ENCODE peak calls at places on chromosomes 5 and 9, in four cellular contexts. P is bronchial epithelial cell, Z is AG04450, B is PC-3. H is an unnamed sample.

GRCh38 chr9:14344846-14345585 is 31.1 kb upstream of the NFIB start:
- DNase-seq in P (no peak), B (no peak), Z (no peak), H (no peak)

GRCh38 chr9:68560131-68560844 is 19.6 kb upstream of the TMEM252 start:
- DNase-seq in P (no peak), Z (peak; percentile 39), B (peak; percentile 36), H (no peak)

GRCh38 chr5:10077721-10078551 is 171.8 kb downstream of the ATPSCKMT start:
- DNase-seq in B (no peak), Z (no peak), P (no peak), H (no peak)

GRCh38 chr5:16082053-16082452 is 97.5 kb downstream of the MARCHF11 start:
- DNase-seq in B (no peak), P (no peak), Z (no peak), H (peak; percentile 2)

GRCh38 chr5:139388198-139388821 is 1.4 kb downstream of the MZB1 start:
- DNase-seq in Z (no peak), B (no peak), P (no peak), H (no peak)

GRCh38 chr5:165242701-165243100 is 1737.3 kb downstream of the MAT2B start:
- DNase-seq in P (no peak), Z (no peak), B (no peak), H (no peak)

GRCh38 chr9:72585737-72586136 is 64.3 kb downstream of the TMC1 start:
- DNase-seq in B (peak; percentile 45), P (peak; percentile 93), Z (peak; percentile 79), H (peak; percentile 95)

GRCh38 chr5:180803181-180804128 is 849 bp upstream of the MGAT1 start:
- DNase-seq in P (peak; percentile 80), B (no peak), Z (no peak), H (peak; percentile 85)

GRCh38 chr5:32690153-32690552 is 21.0 kb upstream of the NPR3 start:
- DNase-seq in P (no peak), Z (no peak), B (peak; percentile 41), H (peak; percentile 11)

GRCh38 chr5:132778129-132778528 is 1.1 kb upstream of the SEPTIN8 start:
- DNase-seq in B (no peak), P (no peak), Z (no peak), H (no peak)
- H3K4me3 ChIP-seq in B (peak overlapping the region; percentile 80), P (no peak overlapping the region), Z (peak overlapping the region; percentile 79), H (peak overlapping the region; percentile 72)

DNA sequence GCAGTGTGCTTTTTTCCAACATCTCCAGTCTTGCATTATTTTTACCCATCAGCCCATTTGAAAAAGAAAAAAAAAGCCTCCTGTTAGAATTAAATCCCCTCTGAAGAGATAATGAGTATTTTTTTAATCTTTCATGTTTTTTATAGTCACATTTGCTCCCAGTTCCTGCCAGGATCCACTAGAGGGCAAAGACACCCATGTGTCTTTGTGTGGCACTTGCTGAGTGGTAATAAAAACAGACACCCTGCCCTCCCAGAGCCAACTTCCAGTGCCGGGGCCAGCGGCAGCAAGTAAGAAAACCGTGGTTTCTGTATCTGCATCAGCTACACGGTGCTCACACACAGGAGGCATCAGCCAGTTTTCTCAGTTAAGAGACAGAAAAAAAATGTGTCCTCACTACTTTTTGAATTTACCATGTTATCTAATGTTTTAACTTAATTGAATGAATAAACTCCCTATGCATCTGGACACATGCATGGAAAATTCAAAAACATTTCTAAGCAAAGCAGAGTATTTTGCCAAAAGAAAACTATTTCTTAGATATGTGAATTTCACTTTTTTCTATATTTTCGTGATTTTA is 70.2 kb upstream of the PLEKHG4B start:
- DNase-seq in P (peak; percentile 7), Z (no peak), B (peak; percentile 62), H (no peak)
- TF ChIP-seq CTCF in P (peak; percentile 18), Z (peak; percentile 14), B (peak; percentile 66), H (peak; percentile 32)

DNA sequence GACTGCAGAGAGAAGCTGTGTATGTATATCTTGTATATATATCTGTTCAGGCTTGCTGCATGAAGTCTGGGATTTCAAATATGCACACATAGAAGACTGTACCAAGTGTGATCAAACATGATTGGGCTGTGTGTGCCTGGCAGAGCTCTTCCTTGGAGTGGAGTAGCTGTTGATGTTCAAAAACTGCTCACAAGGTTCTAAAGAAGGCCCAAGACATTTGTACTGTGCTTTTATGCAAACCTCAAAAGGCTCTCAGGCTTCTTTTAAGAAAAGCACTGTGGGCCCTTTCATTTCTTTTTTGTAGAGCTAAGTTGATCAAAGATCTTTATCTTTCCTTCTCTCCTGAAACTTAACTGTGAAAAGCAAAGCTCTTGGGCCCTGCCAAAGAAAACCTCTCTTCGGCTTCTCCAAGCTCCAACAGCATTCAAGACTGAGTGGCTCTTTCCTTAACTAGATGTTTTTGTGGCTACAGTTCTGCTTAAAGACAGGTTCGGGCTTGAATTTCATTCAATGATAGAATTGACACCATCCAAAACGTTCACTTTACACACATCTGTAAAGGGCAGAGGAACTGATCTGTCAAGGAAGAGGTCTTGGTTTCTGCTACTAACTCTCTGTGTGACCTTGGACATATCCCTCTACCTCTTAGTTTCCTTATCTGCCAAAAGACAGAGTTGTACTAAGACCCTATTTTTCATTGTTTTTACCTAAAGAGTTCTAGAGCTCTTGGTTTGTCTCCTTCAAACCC is 105.8 kb upstream of the IL6ST start:
- DNase-seq in B (no peak), P (peak; percentile 55), Z (no peak), H (no peak)
- H3K4me3 ChIP-seq in B (no peak overlapping the region), P (no peak overlapping the region), Z (no peak overlapping the region), H (no peak overlapping the region)

DNA sequence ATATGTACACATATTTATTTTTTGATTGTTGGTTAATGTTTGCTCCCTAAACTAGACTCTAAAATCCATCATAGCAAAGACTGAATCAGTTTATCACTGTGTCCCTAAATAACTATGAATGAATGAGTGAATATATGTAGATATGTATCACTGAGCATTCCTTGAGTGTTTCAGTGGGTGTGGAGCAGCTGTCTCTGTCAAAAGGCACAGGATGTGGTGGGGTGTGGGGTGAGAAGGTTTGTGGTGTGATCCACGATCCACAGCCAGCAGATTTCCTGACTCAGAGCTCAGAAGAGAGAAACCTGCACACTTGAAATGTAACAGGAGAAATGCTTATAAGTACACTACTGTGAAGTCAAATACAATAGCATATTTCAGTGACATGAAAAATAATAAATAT is 287.2 kb downstream of the GAS1 start:
- DNase-seq in B (no peak), Z (peak; percentile 73), P (no peak), H (peak; percentile 19)
- TF ChIP-seq CTCF in B (no peak), Z (no peak), P (no peak), H (no peak)

GRCh38 chr5:172439785-172440480 is 14.4 kb downstream of the SH3PXD2B start:
- DNase-seq in Z (no peak), B (no peak), P (no peak), H (peak; percentile 34)
- H3K4me3 ChIP-seq in Z (no peak overlapping the region), B (no peak overlapping the region), P (no peak overlapping the region), H (no peak overlapping the region)

GRCh38 chr5:88829053-88829452 is 53.9 kb downstream of the MEF2C start:
- DNase-seq in B (peak; percentile 7), Z (no peak), P (no peak), H (no peak)
- TF ChIP-seq CTCF in B (no peak), Z (peak; percentile 26), P (no peak), H (peak; percentile 22)

GRCh38 chr9:2625427-2625826 is 3.8 kb downstream of the VLDLR start:
- DNase-seq in Z (no peak), P (no peak), B (no peak), H (no peak)

GRCh38 chr9:2623866-2624682 is 2.5 kb downstream of the VLDLR start:
- DNase-seq in B (no peak), Z (no peak), P (peak; percentile 2), H (peak; percentile 5)

GRCh38 chr9:2621678-2622360 is at the start of gene VLDLR:
- DNase-seq in P (peak; percentile 5), Z (no peak), B (no peak), H (peak; percentile 60)

GRCh38 chr9:2622361-2623045 is 916 bp downstream of the VLDLR start:
- DNase-seq in P (peak; percentile 10), Z (no peak), B (no peak), H (peak; percentile 31)

DNA sequence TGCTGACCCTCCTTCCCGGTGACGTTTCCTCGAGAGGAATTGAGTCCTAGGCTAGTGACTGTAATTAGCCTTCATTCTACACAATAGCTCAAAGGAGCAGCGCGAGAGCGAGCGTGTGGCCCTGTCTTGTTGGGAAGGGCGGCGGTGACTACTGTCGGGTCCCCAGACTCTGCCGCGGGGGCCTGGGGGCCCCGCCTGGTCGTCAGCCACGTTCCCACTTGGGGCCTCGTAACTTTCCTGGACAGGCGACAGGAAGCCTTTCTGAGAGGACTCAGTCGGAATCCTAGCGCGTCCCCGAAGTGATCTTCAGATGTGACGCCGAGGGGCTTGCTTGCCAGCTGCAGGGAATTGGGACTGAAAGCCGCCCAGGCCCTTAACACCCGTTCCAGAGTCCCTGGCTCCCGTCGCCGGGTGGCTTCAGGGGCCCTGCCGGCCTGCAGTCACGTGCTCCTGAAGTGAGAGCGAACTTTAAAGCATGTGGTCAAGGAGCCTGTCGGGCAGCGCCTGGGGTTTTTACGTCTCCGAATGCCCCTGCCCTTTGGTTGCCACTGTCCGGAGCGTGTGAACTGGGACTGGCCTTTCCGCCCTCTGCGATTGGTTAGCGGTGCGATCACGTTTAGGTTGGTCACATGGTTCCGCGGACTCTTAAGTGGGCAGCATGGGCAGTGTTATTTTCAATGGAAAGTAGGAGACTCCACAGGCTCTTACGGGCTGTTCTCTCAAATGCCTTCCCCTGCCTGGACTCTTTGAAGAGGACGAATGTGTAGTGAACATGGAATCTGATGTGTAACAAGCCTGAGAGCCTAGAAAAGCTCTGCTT is 1.7 kb downstream of the VLDLR start:
- DNase-seq in Z (no peak), P (peak; percentile 94), B (no peak), H (peak; percentile 91)
- H3K4me3 ChIP-seq in Z (peak overlapping the region; percentile 77), P (peak overlapping the region; percentile 80), B (peak overlapping the region; percentile 67), H (peak overlapping the region; percentile 65)

GRCh38 chr5:143957455-143957854 is 145.5 kb downstream of the HMHB1 start:
- DNase-seq in Z (no peak), B (no peak), P (no peak), H (no peak)
- TF ChIP-seq CTCF in Z (peak; percentile 43), B (peak; percentile 62), P (peak; percentile 30), H (peak; percentile 41)

GRCh38 chr9:35730486-35730854 is 1.5 kb downstream of the TLN1 start:
- DNase-seq in P (no peak), Z (no peak), B (no peak), H (no peak)
- H3K4me3 ChIP-seq in P (no peak overlapping the region), Z (peak overlapping the region; percentile 98), B (peak overlapping the region; percentile 90), H (peak overlapping the region; percentile 87)

GRCh38 chr5:71899865-71900342 is 180.8 kb downstream of the CARTPT start:
- DNase-seq in P (peak; percentile 94), Z (no peak), B (peak; percentile 59), H (peak; percentile 36)
- TF ChIP-seq CTCF in P (no peak), Z (no peak), B (no peak), H (no peak)

H was measured in epithelial cell of esophagus.